ENCODE peak calls at places on chromosomes 2 and 18, in five cellular contexts. S is GM23338, B is K562, T is GM23248, L is Karpas-422. F is an unnamed sample.

GRCh38 chr18:6747646-6748045 is 18.1 kb downstream of the ARHGAP28 start:
- DNase-seq in T (peak), S (no peak), L (no peak), B (no peak), F (no peak)

GRCh38 chr2:186992597-186992996 is 143.6 kb upstream of the ZSWIM2 start:
- DNase-seq in T (no peak), L (no peak), S (no peak), B (no peak), F (no peak)

GRCh38 chr2:113370478-113371091 is 66.9 kb upstream of the ZNG1B start:
- DNase-seq in T (peak), L (peak), B (peak), S (peak), F (peak)

GRCh38 chr2:5482929-5483331 is 209.3 kb upstream of the SOX11 start:
- DNase-seq in T (no peak), S (peak), B (no peak), L (no peak), F (peak)

GRCh38 chr18:24368749-24369148 is 28.9 kb downstream of the OSBPL1A start:
- DNase-seq in T (peak), S (no peak), L (no peak), B (no peak), F (no peak)

GRCh38 chr2:109268916-109269315 is 139.9 kb downstream of the SH3RF3 start:
- DNase-seq in S (no peak), L (no peak), T (no peak), B (no peak), F (no peak)

GRCh38 chr2:170714156-170715061 is 728 bp upstream of the SP5 start:
- DNase-seq in T (peak), L (no peak), S (peak), B (peak), F (peak)

GRCh38 chr2:20396356-20397000 is 45.8 kb upstream of the PUM2 start:
- DNase-seq in B (no peak), T (no peak), L (no peak), S (no peak), F (no peak)

GRCh38 chr2:43343573-43344304 is 117.3 kb upstream of the ZFP36L2 start:
- DNase-seq in S (no peak), L (no peak), B (no peak), T (peak), F (no peak)

GRCh38 chr2:29139152-29139551 is 23.9 kb downstream of the CLIP4 start:
- DNase-seq in L (no peak), T (peak), S (no peak), B (no peak), F (no peak)

GRCh38 chr2:218387369-218388194 is 5.5 kb downstream of the SLC11A1 start:
- DNase-seq in B (no peak), L (peak), T (peak), S (peak), F (peak)

GRCh38 chr2:113083311-113083710 is 15.5 kb downstream of the IL1F10 start:
- DNase-seq in B (no peak), L (no peak), T (no peak), S (no peak), F (no peak)

GRCh38 chr2:182824056-182824758 is 42.2 kb downstream of the FRZB start:
- DNase-seq in L (no peak), B (no peak), S (no peak), T (no peak), F (no peak)

GRCh38 chr2:49616800-49617199 is 462.5 kb upstream of the FSHR start:
- DNase-seq in S (peak), T (peak), L (peak), B (no peak), F (no peak)

GRCh38 chr18:5424903-5425302 is 118.9 kb downstream of the EPB41L3 start:
- DNase-seq in L (peak), T (peak), B (peak), S (peak), F (no peak)

GRCh38 chr18:78492813-78493371 is 486.7 kb upstream of the SALL3 start:
- DNase-seq in B (no peak), S (no peak), T (no peak), L (peak), F (no peak)

GRCh38 chr2:108412995-108413726 is 35.4 kb downstream of the SULT1C4 start:
- DNase-seq in T (peak), S (no peak), L (no peak), B (peak), F (no peak)

GRCh38 chr2:241769819-241770184 is 6.8 kb upstream of the GAL3ST2 start:
- DNase-seq in S (no peak), L (no peak), B (no peak), T (no peak), F (no peak)

GRCh38 chr18:12422936-12423335 is 15.2 kb downstream of the PRELID3A start:
- DNase-seq in B (no peak), T (no peak), S (peak), L (peak), F (peak)

GRCh38 chr18:12421732-12422131 is 14.0 kb downstream of the PRELID3A start:
- DNase-seq in L (no peak), B (no peak), T (no peak), S (peak), F (no peak)

GRCh38 chr18:12420831-12421421 is 13.2 kb downstream of the PRELID3A start:
- DNase-seq in B (no peak), L (peak), T (peak), S (peak), F (peak)

GRCh38 chr18:12416108-12416729 is 8.5 kb downstream of the PRELID3A start:
- DNase-seq in T (no peak), B (no peak), L (no peak), S (no peak), F (no peak)

GRCh38 chr18:12417687-12418086 is 10.0 kb downstream of the PRELID3A start:
- DNase-seq in S (no peak), L (no peak), B (no peak), T (no peak), F (no peak)
- H3K4me2 ChIP-seq in S (no peak), L (no peak), B (no peak), T (no peak), F (no peak)

DNA sequence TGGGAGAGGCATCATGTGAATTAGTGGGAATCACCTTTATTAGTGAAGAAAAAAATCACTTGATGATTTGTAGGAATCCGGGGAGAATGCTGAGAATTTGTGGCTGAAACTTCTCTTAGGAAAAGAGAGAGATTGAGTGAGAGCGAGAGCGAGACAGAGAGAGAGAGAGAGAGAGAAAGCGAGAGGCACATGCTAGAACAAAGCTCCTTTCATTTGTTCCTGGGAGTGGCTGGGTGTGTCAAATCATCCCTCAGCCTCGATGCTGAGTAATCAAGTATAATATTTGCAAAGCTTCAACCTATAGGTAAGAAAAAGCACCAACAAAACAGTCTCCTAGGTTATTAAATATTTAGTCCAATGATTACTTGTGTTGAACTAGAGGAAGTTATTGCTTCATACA is 4.4 kb upstream of the SERPINB5 start:
- DNase-seq in B (no peak), L (no peak), S (no peak), T (no peak), F (no peak)
- H3K4me2 ChIP-seq in B (no peak), L (no peak), S (no peak), T (no peak), F (no peak)

DNA sequence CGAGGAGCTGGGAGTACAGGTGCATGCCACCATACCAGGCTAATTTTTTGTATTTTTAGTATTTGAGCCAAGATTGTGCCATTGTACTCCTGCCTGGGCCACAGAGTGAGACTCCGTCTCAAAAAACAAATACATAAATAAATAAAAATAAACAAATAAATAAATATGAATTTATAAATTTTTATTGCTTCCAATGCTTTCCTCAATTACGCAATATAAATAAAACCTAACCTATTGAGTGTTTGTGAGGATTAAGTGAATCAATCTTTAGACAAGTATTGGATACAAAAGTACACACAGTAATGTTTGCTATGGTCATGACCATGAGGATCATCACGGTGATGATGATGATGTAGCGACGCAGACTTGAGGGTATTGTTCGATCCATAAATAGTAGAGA is 257.4 kb downstream of the ASXL3 start:
- DNase-seq in B (no peak), T (no peak), L (no peak), S (no peak), F (no peak)
- H3K4me2 ChIP-seq in B (no peak), T (no peak), L (no peak), S (no peak), F (no peak)

GRCh38 chr2:9264301-9264700 is 57.7 kb downstream of the ASAP2 start:
- DNase-seq in T (peak), B (no peak), S (no peak), L (no peak), F (no peak)

GRCh38 chr2:9260411-9261037 is 53.9 kb downstream of the ASAP2 start:
- DNase-seq in B (no peak), T (no peak), S (no peak), L (no peak), F (no peak)

GRCh38 chr2:9262671-9263171 is 56.1 kb downstream of the ASAP2 start:
- DNase-seq in S (no peak), L (no peak), B (no peak), T (peak), F (no peak)

GRCh38 chr2:9261231-9261883 is 54.7 kb downstream of the ASAP2 start:
- DNase-seq in S (no peak), L (no peak), B (no peak), T (peak), F (no peak)

DNA sequence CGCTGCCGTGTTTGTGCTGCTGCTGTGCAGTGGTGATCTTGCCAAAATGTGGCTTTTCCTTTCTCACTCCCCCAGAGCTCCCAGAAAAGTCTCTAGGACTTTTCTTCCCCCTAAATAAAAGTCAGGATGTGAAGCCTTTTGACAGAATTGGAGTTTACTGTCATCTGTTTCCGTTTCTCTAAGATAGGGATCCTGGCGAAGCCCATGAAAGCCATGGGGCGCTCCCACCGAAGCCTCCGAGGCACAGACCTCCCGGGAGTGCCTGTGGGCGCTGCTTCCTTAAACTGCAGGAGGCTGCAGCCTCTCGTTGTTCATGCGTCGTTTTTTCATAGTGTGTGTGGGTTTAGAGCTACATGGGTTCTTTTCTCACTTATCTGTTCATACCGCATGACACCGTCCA is 56.8 kb downstream of the ASAP2 start:
- DNase-seq in L (no peak), T (peak), S (no peak), B (no peak), F (no peak)
- H3K4me2 ChIP-seq in L (no peak), T (peak), S (no peak), B (no peak), F (no peak)

DNA sequence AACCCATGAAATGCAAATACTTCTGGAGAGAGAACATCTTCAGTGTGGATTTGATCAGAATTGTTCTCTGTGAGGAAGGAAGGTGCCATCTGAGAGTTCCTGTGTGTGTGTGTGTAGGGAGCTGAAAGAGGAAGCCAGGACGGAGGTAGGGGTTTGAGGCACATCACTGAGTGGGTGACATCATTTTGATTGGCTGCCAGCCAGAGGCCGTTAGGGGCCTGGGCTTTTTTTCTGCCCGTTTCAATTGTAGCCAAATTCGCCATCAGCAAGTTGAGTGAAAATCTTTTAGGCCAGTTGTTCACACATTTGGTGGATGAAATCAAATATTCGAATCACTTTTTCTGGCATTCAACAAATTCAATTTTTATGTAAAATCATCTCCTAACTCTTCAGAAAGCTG is 48.9 kb downstream of the TSN start:
- DNase-seq in T (no peak), L (peak), S (peak), B (peak), F (peak)
- H3K4me2 ChIP-seq in T (no peak), L (peak), S (peak), B (no peak), F (no peak)

F was measured in H9.